ENCODE peak calls at places on chromosome 22, in five cellular contexts. One of them, this sample, is unnamed.

GRCh38 chr22:46678003-46678657 is 57.9 kb downstream of the GRAMD4 start:
- DNase-seq in activated T-helper 1 cell treated with Interleukin-2 at 50 U/mL for 16 hours: no peak
- DNase-seq in Calu3: no peak
- DNase-seq in ACHN: no peak
- DNase-seq in T-helper 2 cell: no peak
- DNase-seq in this sample: no peak

GRCh38 chr22:17888855-17889254 is 114.6 kb upstream of the BID start:
- DNase-seq in activated T-helper 1 cell treated with Interleukin-2 at 50 U/mL for 16 hours: no peak
- DNase-seq in Calu3: no peak
- DNase-seq in ACHN: no peak
- DNase-seq in T-helper 2 cell: no peak
- DNase-seq in this sample: no peak

GRCh38 chr22:22691716-22692701 is 47.6 kb downstream of the GGTLC2 start:
- DNase-seq in activated T-helper 1 cell treated with Interleukin-2 at 50 U/mL for 16 hours: no peak
- DNase-seq in Calu3: peak; percentile 28
- DNase-seq in ACHN: no peak
- DNase-seq in T-helper 2 cell: no peak
- DNase-seq in this sample: no peak

GRCh38 chr22:23271597-23271908 is 91.2 kb downstream of the BCR start:
- DNase-seq in activated T-helper 1 cell treated with Interleukin-2 at 50 U/mL for 16 hours: no peak
- DNase-seq in Calu3: no peak
- DNase-seq in ACHN: no peak
- DNase-seq in T-helper 2 cell: no peak
- DNase-seq in this sample: no peak

GRCh38 chr22:27207907-27208306 is 550.5 kb downstream of the MIAT start:
- DNase-seq in activated T-helper 1 cell treated with Interleukin-2 at 50 U/mL for 16 hours: no peak
- DNase-seq in Calu3: no peak
- DNase-seq in ACHN: no peak
- DNase-seq in T-helper 2 cell: no peak
- DNase-seq in this sample: peak; percentile 58

GRCh38 chr22:35380013-35380412 is 883 bp upstream of the HMOX1 start:
- DNase-seq in activated T-helper 1 cell treated with Interleukin-2 at 50 U/mL for 16 hours: no peak
- DNase-seq in Calu3: no peak
- DNase-seq in ACHN: no peak
- DNase-seq in T-helper 2 cell: no peak
- DNase-seq in this sample: no peak

GRCh38 chr22:17867160-17867785 is 93.0 kb upstream of the BID start:
- DNase-seq in activated T-helper 1 cell treated with Interleukin-2 at 50 U/mL for 16 hours: no peak
- DNase-seq in Calu3: no peak
- DNase-seq in ACHN: no peak
- DNase-seq in T-helper 2 cell: no peak
- DNase-seq in this sample: no peak

GRCh38 chr22:46348099-46348695 is 12.7 kb downstream of the TRMU start:
- DNase-seq in activated T-helper 1 cell treated with Interleukin-2 at 50 U/mL for 16 hours: no peak
- DNase-seq in Calu3: no peak
- DNase-seq in ACHN: no peak
- DNase-seq in T-helper 2 cell: no peak
- DNase-seq in this sample: no peak

GRCh38 chr22:42726811-42727210 is 6.1 kb upstream of the A4GALT start:
- DNase-seq in activated T-helper 1 cell treated with Interleukin-2 at 50 U/mL for 16 hours: no peak
- DNase-seq in Calu3: peak; percentile 45
- DNase-seq in ACHN: no peak
- DNase-seq in T-helper 2 cell: no peak
- DNase-seq in this sample: no peak

GRCh38 chr22:45263790-45264269 is 20.9 kb upstream of the UPK3A start:
- DNase-seq in activated T-helper 1 cell treated with Interleukin-2 at 50 U/mL for 16 hours: no peak
- DNase-seq in Calu3: peak; percentile 81
- DNase-seq in ACHN: peak; percentile 63
- DNase-seq in T-helper 2 cell: no peak
- DNase-seq in this sample: no peak

GRCh38 chr22:43858156-43858895 is 4.0 kb downstream of the SULT4A1 start:
- DNase-seq in activated T-helper 1 cell treated with Interleukin-2 at 50 U/mL for 16 hours: no peak
- DNase-seq in Calu3: no peak
- DNase-seq in ACHN: no peak
- DNase-seq in T-helper 2 cell: no peak
- DNase-seq in this sample: no peak

GRCh38 chr22:32620992-32621391 is 146.4 kb downstream of the FBXO7 start:
- DNase-seq in activated T-helper 1 cell treated with Interleukin-2 at 50 U/mL for 16 hours: no peak
- DNase-seq in Calu3: no peak
- DNase-seq in ACHN: no peak
- DNase-seq in T-helper 2 cell: no peak
- DNase-seq in this sample: no peak

GRCh38 chr22:45831394-45831793 is 145.6 kb downstream of the WNT7B start:
- DNase-seq in activated T-helper 1 cell treated with Interleukin-2 at 50 U/mL for 16 hours: no peak
- DNase-seq in Calu3: peak; percentile 14
- DNase-seq in ACHN: peak; percentile 5
- DNase-seq in T-helper 2 cell: no peak
- DNase-seq in this sample: no peak

GRCh38 chr22:44931077-44931540 is 78.7 kb downstream of the PHF21B start:
- DNase-seq in activated T-helper 1 cell treated with Interleukin-2 at 50 U/mL for 16 hours: no peak
- DNase-seq in Calu3: no peak
- DNase-seq in ACHN: no peak
- DNase-seq in T-helper 2 cell: no peak
- DNase-seq in this sample: no peak

GRCh38 chr22:48099251-48099650 is 1336.8 kb downstream of the TBC1D22A start:
- DNase-seq in activated T-helper 1 cell treated with Interleukin-2 at 50 U/mL for 16 hours: no peak
- DNase-seq in Calu3: no peak
- DNase-seq in ACHN: no peak
- DNase-seq in T-helper 2 cell: no peak
- DNase-seq in this sample: no peak

GRCh38 chr22:31630331-31631329 is 31.4 kb downstream of the PISD start:
- DNase-seq in activated T-helper 1 cell treated with Interleukin-2 at 50 U/mL for 16 hours: peak; percentile 81
- DNase-seq in Calu3: peak; percentile 95
- DNase-seq in ACHN: peak; percentile 79
- DNase-seq in T-helper 2 cell: peak; percentile 96
- DNase-seq in this sample: no peak

GRCh38 chr22:39502789-39503464 is 837 bp downstream of the MIEF1 start:
- DNase-seq in activated T-helper 1 cell treated with Interleukin-2 at 50 U/mL for 16 hours: no peak
- DNase-seq in Calu3: no peak
- DNase-seq in ACHN: no peak
- DNase-seq in T-helper 2 cell: no peak
- DNase-seq in this sample: no peak

GRCh38 chr22:37337204-37337943 is 55.1 kb downstream of the CYTH4 start:
- DNase-seq in activated T-helper 1 cell treated with Interleukin-2 at 50 U/mL for 16 hours: no peak
- DNase-seq in Calu3: no peak
- DNase-seq in ACHN: peak; percentile 24
- DNase-seq in T-helper 2 cell: no peak
- DNase-seq in this sample: no peak

GRCh38 chr22:24043957-24044356 is 32.9 kb downstream of the CABIN1 start:
- DNase-seq in activated T-helper 1 cell treated with Interleukin-2 at 50 U/mL for 16 hours: no peak
- DNase-seq in Calu3: no peak
- DNase-seq in ACHN: no peak
- DNase-seq in T-helper 2 cell: no peak
- DNase-seq in this sample: no peak